ENCODE peak calls at places on chromosomes 11 and 22, in nine cellular contexts. One of them, this sample, is unnamed.

GRCh38 chr22:33116846-33117547 is 58.8 kb upstream of the SYN3 start:
- DNase-seq in fibroblast of lung: no peak
- DNase-seq in CD4-positive, CD25-positive, alpha-beta regulatory T cell: no peak
- DNase-seq in transverse colon: no peak
- DNase-seq in HEK293T: no peak
- DNase-seq in GM23248: peak; percentile 51
- DNase-seq in activated naive CD4-positive, alpha-beta T cell treated with anti-CD3 and anti-CD28 coated beads, Interleukin-2, amount 10 ng/mL, durations not matched to agents 7 days and 5 days: no peak
- DNase-seq in AML-193: no peak
- DNase-seq in memory B cell: no peak
- DNase-seq in this sample: no peak

GRCh38 chr11:95412074-95412473 is 181.1 kb upstream of the SESN3 start:
- DNase-seq in GM23248: no peak
- DNase-seq in fibroblast of lung: no peak
- DNase-seq in transverse colon: no peak
- DNase-seq in activated naive CD4-positive, alpha-beta T cell treated with anti-CD3 and anti-CD28 coated beads, Interleukin-2, amount 10 ng/mL, durations not matched to agents 7 days and 5 days: no peak
- DNase-seq in memory B cell: no peak
- DNase-seq in AML-193: no peak
- DNase-seq in CD4-positive, CD25-positive, alpha-beta regulatory T cell: no peak
- DNase-seq in HEK293T: no peak
- DNase-seq in this sample: no peak

GRCh38 chr11:94507485-94507884 is 4.8 kb upstream of the C11orf97 start:
- DNase-seq in GM23248: peak; percentile 51
- DNase-seq in memory B cell: no peak
- DNase-seq in fibroblast of lung: no peak
- DNase-seq in AML-193: no peak
- DNase-seq in HEK293T: no peak
- DNase-seq in transverse colon: no peak
- DNase-seq in activated naive CD4-positive, alpha-beta T cell treated with anti-CD3 and anti-CD28 coated beads, Interleukin-2, amount 10 ng/mL, durations not matched to agents 7 days and 5 days: no peak
- DNase-seq in CD4-positive, CD25-positive, alpha-beta regulatory T cell: no peak
- DNase-seq in this sample: no peak

GRCh38 chr22:44678980-44679647 is 22.9 kb upstream of the PRR5 start:
- DNase-seq in fibroblast of lung: no peak
- DNase-seq in AML-193: no peak
- DNase-seq in GM23248: no peak
- DNase-seq in memory B cell: no peak
- DNase-seq in activated naive CD4-positive, alpha-beta T cell treated with anti-CD3 and anti-CD28 coated beads, Interleukin-2, amount 10 ng/mL, durations not matched to agents 7 days and 5 days: no peak
- DNase-seq in transverse colon: no peak
- DNase-seq in CD4-positive, CD25-positive, alpha-beta regulatory T cell: no peak
- DNase-seq in HEK293T: no peak
- DNase-seq in this sample: no peak

GRCh38 chr11:126167476-126167875 is 44.0 kb downstream of the RPUSD4 start:
- DNase-seq in GM23248: no peak
- DNase-seq in memory B cell: no peak
- DNase-seq in transverse colon: no peak
- DNase-seq in AML-193: no peak
- DNase-seq in fibroblast of lung: peak; percentile 24
- DNase-seq in HEK293T: no peak
- DNase-seq in CD4-positive, CD25-positive, alpha-beta regulatory T cell: no peak
- DNase-seq in activated naive CD4-positive, alpha-beta T cell treated with anti-CD3 and anti-CD28 coated beads, Interleukin-2, amount 10 ng/mL, durations not matched to agents 7 days and 5 days: no peak
- DNase-seq in this sample: no peak

GRCh38 chr11:122727101-122727929 is 71.8 kb downstream of the UBASH3B start:
- DNase-seq in AML-193: no peak
- DNase-seq in CD4-positive, CD25-positive, alpha-beta regulatory T cell: peak; percentile 38
- DNase-seq in fibroblast of lung: no peak
- DNase-seq in memory B cell: no peak
- DNase-seq in transverse colon: peak; percentile 26
- DNase-seq in GM23248: peak; percentile 37
- DNase-seq in HEK293T: no peak
- DNase-seq in activated naive CD4-positive, alpha-beta T cell treated with anti-CD3 and anti-CD28 coated beads, Interleukin-2, amount 10 ng/mL, durations not matched to agents 7 days and 5 days: peak; percentile 58
- DNase-seq in this sample: no peak

GRCh38 chr11:104191124-104191523 is 27.2 kb upstream of the PDGFD start:
- DNase-seq in CD4-positive, CD25-positive, alpha-beta regulatory T cell: no peak
- DNase-seq in AML-193: no peak
- DNase-seq in transverse colon: no peak
- DNase-seq in GM23248: peak; percentile 32
- DNase-seq in HEK293T: no peak
- DNase-seq in memory B cell: no peak
- DNase-seq in fibroblast of lung: peak; percentile 67
- DNase-seq in activated naive CD4-positive, alpha-beta T cell treated with anti-CD3 and anti-CD28 coated beads, Interleukin-2, amount 10 ng/mL, durations not matched to agents 7 days and 5 days: no peak
- DNase-seq in this sample: no peak

GRCh38 chr11:35260342-35260985 is 121.5 kb downstream of the CD44 start:
- DNase-seq in memory B cell: no peak
- DNase-seq in activated naive CD4-positive, alpha-beta T cell treated with anti-CD3 and anti-CD28 coated beads, Interleukin-2, amount 10 ng/mL, durations not matched to agents 7 days and 5 days: no peak
- DNase-seq in transverse colon: no peak
- DNase-seq in HEK293T: no peak
- DNase-seq in AML-193: no peak
- DNase-seq in CD4-positive, CD25-positive, alpha-beta regulatory T cell: no peak
- DNase-seq in fibroblast of lung: peak; percentile 87
- DNase-seq in GM23248: peak; percentile 93
- DNase-seq in this sample: no peak

GRCh38 chr11:66072518-66072917 is 2.4 kb downstream of the PACS1 start:
- DNase-seq in fibroblast of lung: no peak
- DNase-seq in transverse colon: no peak
- DNase-seq in memory B cell: no peak
- DNase-seq in HEK293T: no peak
- DNase-seq in GM23248: no peak
- DNase-seq in AML-193: no peak
- DNase-seq in CD4-positive, CD25-positive, alpha-beta regulatory T cell: no peak
- DNase-seq in activated naive CD4-positive, alpha-beta T cell treated with anti-CD3 and anti-CD28 coated beads, Interleukin-2, amount 10 ng/mL, durations not matched to agents 7 days and 5 days: no peak
- DNase-seq in this sample: no peak

GRCh38 chr11:2687782-2688191 is 12.0 kb downstream of the KCNQ1OT1 start:
- DNase-seq in GM23248: no peak
- DNase-seq in CD4-positive, CD25-positive, alpha-beta regulatory T cell: no peak
- DNase-seq in transverse colon: no peak
- DNase-seq in fibroblast of lung: no peak
- DNase-seq in activated naive CD4-positive, alpha-beta T cell treated with anti-CD3 and anti-CD28 coated beads, Interleukin-2, amount 10 ng/mL, durations not matched to agents 7 days and 5 days: no peak
- DNase-seq in HEK293T: no peak
- DNase-seq in AML-193: no peak
- DNase-seq in memory B cell: no peak
- DNase-seq in this sample: no peak

GRCh38 chr11:20443596-20443995 is 56.1 kb downstream of the PRMT3 start:
- DNase-seq in fibroblast of lung: peak; percentile 5
- DNase-seq in memory B cell: no peak
- DNase-seq in HEK293T: peak; percentile 12
- DNase-seq in transverse colon: no peak
- DNase-seq in GM23248: peak; percentile 49
- DNase-seq in AML-193: peak; percentile 35
- DNase-seq in CD4-positive, CD25-positive, alpha-beta regulatory T cell: peak; percentile 2
- DNase-seq in activated naive CD4-positive, alpha-beta T cell treated with anti-CD3 and anti-CD28 coated beads, Interleukin-2, amount 10 ng/mL, durations not matched to agents 7 days and 5 days: no peak
- DNase-seq in this sample: no peak

GRCh38 chr11:134125507-134125906 is 56.6 kb downstream of the JAM3 start:
- DNase-seq in AML-193: no peak
- DNase-seq in memory B cell: no peak
- DNase-seq in HEK293T: no peak
- DNase-seq in transverse colon: no peak
- DNase-seq in CD4-positive, CD25-positive, alpha-beta regulatory T cell: no peak
- DNase-seq in activated naive CD4-positive, alpha-beta T cell treated with anti-CD3 and anti-CD28 coated beads, Interleukin-2, amount 10 ng/mL, durations not matched to agents 7 days and 5 days: no peak
- DNase-seq in GM23248: no peak
- DNase-seq in fibroblast of lung: peak; percentile 43
- DNase-seq in this sample: no peak

GRCh38 chr11:120169981-120170698 is 32.2 kb upstream of the TRIM29 start:
- DNase-seq in GM23248: no peak
- DNase-seq in transverse colon: no peak
- DNase-seq in HEK293T: no peak
- DNase-seq in memory B cell: no peak
- DNase-seq in AML-193: no peak
- DNase-seq in activated naive CD4-positive, alpha-beta T cell treated with anti-CD3 and anti-CD28 coated beads, Interleukin-2, amount 10 ng/mL, durations not matched to agents 7 days and 5 days: no peak
- DNase-seq in fibroblast of lung: no peak
- DNase-seq in CD4-positive, CD25-positive, alpha-beta regulatory T cell: no peak
- DNase-seq in this sample: no peak

GRCh38 chr11:86061483-86061882 is 7.4 kb downstream of the PICALM start:
- DNase-seq in CD4-positive, CD25-positive, alpha-beta regulatory T cell: no peak
- DNase-seq in GM23248: no peak
- DNase-seq in transverse colon: no peak
- DNase-seq in HEK293T: no peak
- DNase-seq in memory B cell: no peak
- DNase-seq in AML-193: no peak
- DNase-seq in activated naive CD4-positive, alpha-beta T cell treated with anti-CD3 and anti-CD28 coated beads, Interleukin-2, amount 10 ng/mL, durations not matched to agents 7 days and 5 days: no peak
- DNase-seq in fibroblast of lung: no peak
- DNase-seq in this sample: no peak

GRCh38 chr22:35746946-35747703 is 29.5 kb downstream of the APOL5 start:
- DNase-seq in CD4-positive, CD25-positive, alpha-beta regulatory T cell: no peak
- DNase-seq in AML-193: no peak
- DNase-seq in HEK293T: no peak
- DNase-seq in transverse colon: no peak
- DNase-seq in GM23248: peak; percentile 26
- DNase-seq in memory B cell: no peak
- DNase-seq in activated naive CD4-positive, alpha-beta T cell treated with anti-CD3 and anti-CD28 coated beads, Interleukin-2, amount 10 ng/mL, durations not matched to agents 7 days and 5 days: no peak
- DNase-seq in fibroblast of lung: peak; percentile 60
- DNase-seq in this sample: no peak

GRCh38 chr11:36540998-36541397 is 26.8 kb upstream of the RAG1 start:
- DNase-seq in fibroblast of lung: peak; percentile 37
- DNase-seq in memory B cell: no peak
- DNase-seq in HEK293T: peak; percentile 33
- DNase-seq in GM23248: peak; percentile 68
- DNase-seq in CD4-positive, CD25-positive, alpha-beta regulatory T cell: no peak
- DNase-seq in AML-193: peak; percentile 32
- DNase-seq in transverse colon: peak; percentile 51
- DNase-seq in activated naive CD4-positive, alpha-beta T cell treated with anti-CD3 and anti-CD28 coated beads, Interleukin-2, amount 10 ng/mL, durations not matched to agents 7 days and 5 days: peak; percentile 50
- DNase-seq in this sample: peak; percentile 30

GRCh38 chr22:23242473-23243001 is 62.2 kb downstream of the BCR start:
- DNase-seq in fibroblast of lung: peak; percentile 58
- DNase-seq in memory B cell: no peak
- DNase-seq in activated naive CD4-positive, alpha-beta T cell treated with anti-CD3 and anti-CD28 coated beads, Interleukin-2, amount 10 ng/mL, durations not matched to agents 7 days and 5 days: peak; percentile 27
- DNase-seq in AML-193: no peak
- DNase-seq in HEK293T: peak; percentile 65
- DNase-seq in transverse colon: no peak
- DNase-seq in CD4-positive, CD25-positive, alpha-beta regulatory T cell: no peak
- DNase-seq in GM23248: no peak
- DNase-seq in this sample: peak; percentile 93

GRCh38 chr22:45574069-45574703 is 71.5 kb downstream of the FBLN1 start:
- DNase-seq in transverse colon: no peak
- DNase-seq in memory B cell: no peak
- DNase-seq in CD4-positive, CD25-positive, alpha-beta regulatory T cell: no peak
- DNase-seq in activated naive CD4-positive, alpha-beta T cell treated with anti-CD3 and anti-CD28 coated beads, Interleukin-2, amount 10 ng/mL, durations not matched to agents 7 days and 5 days: no peak
- DNase-seq in GM23248: no peak
- DNase-seq in AML-193: no peak
- DNase-seq in HEK293T: no peak
- DNase-seq in fibroblast of lung: no peak
- DNase-seq in this sample: no peak

GRCh38 chr11:134398644-134399292 is 13.3 kb downstream of the B3GAT1 start:
- DNase-seq in memory B cell: no peak
- DNase-seq in AML-193: no peak
- DNase-seq in transverse colon: no peak
- DNase-seq in HEK293T: no peak
- DNase-seq in fibroblast of lung: no peak
- DNase-seq in activated naive CD4-positive, alpha-beta T cell treated with anti-CD3 and anti-CD28 coated beads, Interleukin-2, amount 10 ng/mL, durations not matched to agents 7 days and 5 days: no peak
- DNase-seq in CD4-positive, CD25-positive, alpha-beta regulatory T cell: no peak
- DNase-seq in GM23248: no peak
- DNase-seq in this sample: no peak

GRCh38 chr22:25196326-25196725 is 3.3 kb upstream of the CRYBB3 start:
- DNase-seq in CD4-positive, CD25-positive, alpha-beta regulatory T cell: no peak
- DNase-seq in HEK293T: no peak
- DNase-seq in transverse colon: no peak
- DNase-seq in activated naive CD4-positive, alpha-beta T cell treated with anti-CD3 and anti-CD28 coated beads, Interleukin-2, amount 10 ng/mL, durations not matched to agents 7 days and 5 days: no peak
- DNase-seq in fibroblast of lung: no peak
- DNase-seq in GM23248: no peak
- DNase-seq in AML-193: no peak
- DNase-seq in memory B cell: no peak
- DNase-seq in this sample: no peak

GRCh38 chr11:60657880-60658279 is 41.5 kb upstream of the MS4A8 start:
- DNase-seq in HEK293T: no peak
- DNase-seq in memory B cell: no peak
- DNase-seq in transverse colon: peak; percentile 24
- DNase-seq in activated naive CD4-positive, alpha-beta T cell treated with anti-CD3 and anti-CD28 coated beads, Interleukin-2, amount 10 ng/mL, durations not matched to agents 7 days and 5 days: no peak
- DNase-seq in CD4-positive, CD25-positive, alpha-beta regulatory T cell: no peak
- DNase-seq in GM23248: no peak
- DNase-seq in AML-193: no peak
- DNase-seq in fibroblast of lung: no peak
- DNase-seq in this sample: no peak

GRCh38 chr22:39463931-39464390 is 7.1 kb downstream of the MGAT3 start:
- DNase-seq in activated naive CD4-positive, alpha-beta T cell treated with anti-CD3 and anti-CD28 coated beads, Interleukin-2, amount 10 ng/mL, durations not matched to agents 7 days and 5 days: no peak
- DNase-seq in memory B cell: no peak
- DNase-seq in GM23248: peak; percentile 70
- DNase-seq in AML-193: no peak
- DNase-seq in CD4-positive, CD25-positive, alpha-beta regulatory T cell: no peak
- DNase-seq in transverse colon: no peak
- DNase-seq in HEK293T: no peak
- DNase-seq in fibroblast of lung: no peak
- DNase-seq in this sample: no peak

GRCh38 chr11:59667812-59668187 is 1.0 kb downstream of the PATL1 start:
- DNase-seq in memory B cell: no peak
- DNase-seq in GM23248: no peak
- DNase-seq in fibroblast of lung: no peak
- DNase-seq in HEK293T: no peak
- DNase-seq in AML-193: no peak
- DNase-seq in CD4-positive, CD25-positive, alpha-beta regulatory T cell: no peak
- DNase-seq in transverse colon: no peak
- DNase-seq in activated naive CD4-positive, alpha-beta T cell treated with anti-CD3 and anti-CD28 coated beads, Interleukin-2, amount 10 ng/mL, durations not matched to agents 7 days and 5 days: no peak
- DNase-seq in this sample: no peak

GRCh38 chr22:49979587-49980264 is 19.2 kb downstream of the PIM3 start:
- DNase-seq in CD4-positive, CD25-positive, alpha-beta regulatory T cell: no peak
- DNase-seq in transverse colon: peak; percentile 53
- DNase-seq in activated naive CD4-positive, alpha-beta T cell treated with anti-CD3 and anti-CD28 coated beads, Interleukin-2, amount 10 ng/mL, durations not matched to agents 7 days and 5 days: no peak
- DNase-seq in fibroblast of lung: peak; percentile 29
- DNase-seq in GM23248: peak; percentile 59
- DNase-seq in AML-193: peak; percentile 45
- DNase-seq in HEK293T: peak; percentile 57
- DNase-seq in memory B cell: no peak
- DNase-seq in this sample: no peak

GRCh38 chr11:2086239-2087040 is 52.7 kb downstream of the IGF2 start:
- DNase-seq in fibroblast of lung: no peak
- DNase-seq in activated naive CD4-positive, alpha-beta T cell treated with anti-CD3 and anti-CD28 coated beads, Interleukin-2, amount 10 ng/mL, durations not matched to agents 7 days and 5 days: no peak
- DNase-seq in AML-193: no peak
- DNase-seq in transverse colon: no peak
- DNase-seq in CD4-positive, CD25-positive, alpha-beta regulatory T cell: no peak
- DNase-seq in memory B cell: no peak
- DNase-seq in GM23248: no peak
- DNase-seq in HEK293T: no peak
- DNase-seq in this sample: no peak

GRCh38 chr11:46378811-46379482 is 2.5 kb upstream of the MDK start:
- DNase-seq in fibroblast of lung: no peak
- DNase-seq in AML-193: no peak
- DNase-seq in memory B cell: no peak
- DNase-seq in CD4-positive, CD25-positive, alpha-beta regulatory T cell: no peak
- DNase-seq in HEK293T: no peak
- DNase-seq in GM23248: no peak
- DNase-seq in activated naive CD4-positive, alpha-beta T cell treated with anti-CD3 and anti-CD28 coated beads, Interleukin-2, amount 10 ng/mL, durations not matched to agents 7 days and 5 days: no peak
- DNase-seq in transverse colon: no peak
- DNase-seq in this sample: no peak

GRCh38 chr11:126059238-126059761 is 3.4 kb downstream of the CDON start:
- DNase-seq in AML-193: no peak
- DNase-seq in HEK293T: no peak
- DNase-seq in fibroblast of lung: no peak
- DNase-seq in memory B cell: no peak
- DNase-seq in GM23248: no peak
- DNase-seq in CD4-positive, CD25-positive, alpha-beta regulatory T cell: no peak
- DNase-seq in activated naive CD4-positive, alpha-beta T cell treated with anti-CD3 and anti-CD28 coated beads, Interleukin-2, amount 10 ng/mL, durations not matched to agents 7 days and 5 days: no peak
- DNase-seq in transverse colon: no peak
- DNase-seq in this sample: no peak

GRCh38 chr11:11427185-11427944 is 74.3 kb upstream of the CSNK2A3 start:
- DNase-seq in memory B cell: no peak
- DNase-seq in fibroblast of lung: no peak
- DNase-seq in transverse colon: no peak
- DNase-seq in HEK293T: no peak
- DNase-seq in GM23248: no peak
- DNase-seq in activated naive CD4-positive, alpha-beta T cell treated with anti-CD3 and anti-CD28 coated beads, Interleukin-2, amount 10 ng/mL, durations not matched to agents 7 days and 5 days: no peak
- DNase-seq in AML-193: no peak
- DNase-seq in CD4-positive, CD25-positive, alpha-beta regulatory T cell: no peak
- DNase-seq in this sample: no peak

GRCh38 chr11:65779919-65780769 is 632 bp downstream of the AP5B1 start:
- DNase-seq in GM23248: peak; percentile 94
- DNase-seq in AML-193: peak; percentile 74
- DNase-seq in transverse colon: peak; percentile 90
- DNase-seq in HEK293T: peak; percentile 89
- DNase-seq in CD4-positive, CD25-positive, alpha-beta regulatory T cell: peak; percentile 73
- DNase-seq in memory B cell: peak; percentile 82
- DNase-seq in fibroblast of lung: peak; percentile 72
- DNase-seq in activated naive CD4-positive, alpha-beta T cell treated with anti-CD3 and anti-CD28 coated beads, Interleukin-2, amount 10 ng/mL, durations not matched to agents 7 days and 5 days: peak; percentile 90
- DNase-seq in this sample: no peak

GRCh38 chr11:77448269-77448668 is 25.6 kb downstream of the PAK1 start:
- DNase-seq in activated naive CD4-positive, alpha-beta T cell treated with anti-CD3 and anti-CD28 coated beads, Interleukin-2, amount 10 ng/mL, durations not matched to agents 7 days and 5 days: no peak
- DNase-seq in CD4-positive, CD25-positive, alpha-beta regulatory T cell: no peak
- DNase-seq in transverse colon: no peak
- DNase-seq in fibroblast of lung: no peak
- DNase-seq in memory B cell: no peak
- DNase-seq in GM23248: no peak
- DNase-seq in AML-193: no peak
- DNase-seq in HEK293T: no peak
- DNase-seq in this sample: no peak

GRCh38 chr22:39478461-39478860 is 21.6 kb downstream of the MGAT3 start:
- DNase-seq in transverse colon: no peak
- DNase-seq in memory B cell: no peak
- DNase-seq in CD4-positive, CD25-positive, alpha-beta regulatory T cell: no peak
- DNase-seq in HEK293T: no peak
- DNase-seq in fibroblast of lung: no peak
- DNase-seq in AML-193: no peak
- DNase-seq in GM23248: peak; percentile 28
- DNase-seq in activated naive CD4-positive, alpha-beta T cell treated with anti-CD3 and anti-CD28 coated beads, Interleukin-2, amount 10 ng/mL, durations not matched to agents 7 days and 5 days: peak; percentile 68
- DNase-seq in this sample: no peak

This sample was measured in iPS DF 19.7.